ENCODE peak calls at places on chromosomes 7 and 10, in six cellular contexts. One of them, this sample, is unnamed.

GRCh38 chr7:132485600-132486594 is 90.4 kb downstream of the PLXNA4 start:
- DNase-seq in H1: no peak
- DNase-seq in suprapubic skin: no peak
- DNase-seq in GM12891: no peak
- DNase-seq in ovary: no peak
- DNase-seq in transverse colon: no peak
- DNase-seq in this sample: no peak

GRCh38 chr7:93044147-93044810 is 73.5 kb downstream of the SAMD9 start:
- DNase-seq in H1: peak
- DNase-seq in suprapubic skin: no peak
- DNase-seq in GM12891: no peak
- DNase-seq in ovary: no peak
- DNase-seq in transverse colon: no peak
- DNase-seq in this sample: no peak

GRCh38 chr7:17009007-17009719 is 127.4 kb upstream of the AGR3 start:
- DNase-seq in H1: no peak
- DNase-seq in suprapubic skin: no peak
- DNase-seq in GM12891: no peak
- DNase-seq in ovary: no peak
- DNase-seq in transverse colon: no peak
- DNase-seq in this sample: peak

GRCh38 chr7:133394369-133394768 is 141.5 kb downstream of the EXOC4 start:
- DNase-seq in H1: no peak
- DNase-seq in suprapubic skin: no peak
- DNase-seq in GM12891: no peak
- DNase-seq in ovary: no peak
- DNase-seq in transverse colon: no peak
- DNase-seq in this sample: no peak

GRCh38 chr10:44864042-44864436 is 47.1 kb upstream of the TMEM72 start:
- DNase-seq in H1: peak
- DNase-seq in suprapubic skin: no peak
- DNase-seq in GM12891: no peak
- DNase-seq in ovary: peak
- DNase-seq in transverse colon: peak
- DNase-seq in this sample: no peak

GRCh38 chr7:93920496-93921189 is 892 bp upstream of the GNG11 start:
- DNase-seq in H1: no peak
- DNase-seq in suprapubic skin: no peak
- DNase-seq in GM12891: no peak
- DNase-seq in ovary: no peak
- DNase-seq in transverse colon: no peak
- DNase-seq in this sample: no peak

GRCh38 chr7:7681191-7681935 is 37.0 kb downstream of the RPA3 start:
- DNase-seq in H1: no peak
- DNase-seq in suprapubic skin: no peak
- DNase-seq in GM12891: no peak
- DNase-seq in ovary: no peak
- DNase-seq in transverse colon: peak
- DNase-seq in this sample: peak

GRCh38 chr7:142878315-142878714 is 7.2 kb downstream of the TRPV6 start:
- DNase-seq in H1: no peak
- DNase-seq in suprapubic skin: no peak
- DNase-seq in GM12891: no peak
- DNase-seq in ovary: no peak
- DNase-seq in transverse colon: no peak
- DNase-seq in this sample: no peak

DNA sequence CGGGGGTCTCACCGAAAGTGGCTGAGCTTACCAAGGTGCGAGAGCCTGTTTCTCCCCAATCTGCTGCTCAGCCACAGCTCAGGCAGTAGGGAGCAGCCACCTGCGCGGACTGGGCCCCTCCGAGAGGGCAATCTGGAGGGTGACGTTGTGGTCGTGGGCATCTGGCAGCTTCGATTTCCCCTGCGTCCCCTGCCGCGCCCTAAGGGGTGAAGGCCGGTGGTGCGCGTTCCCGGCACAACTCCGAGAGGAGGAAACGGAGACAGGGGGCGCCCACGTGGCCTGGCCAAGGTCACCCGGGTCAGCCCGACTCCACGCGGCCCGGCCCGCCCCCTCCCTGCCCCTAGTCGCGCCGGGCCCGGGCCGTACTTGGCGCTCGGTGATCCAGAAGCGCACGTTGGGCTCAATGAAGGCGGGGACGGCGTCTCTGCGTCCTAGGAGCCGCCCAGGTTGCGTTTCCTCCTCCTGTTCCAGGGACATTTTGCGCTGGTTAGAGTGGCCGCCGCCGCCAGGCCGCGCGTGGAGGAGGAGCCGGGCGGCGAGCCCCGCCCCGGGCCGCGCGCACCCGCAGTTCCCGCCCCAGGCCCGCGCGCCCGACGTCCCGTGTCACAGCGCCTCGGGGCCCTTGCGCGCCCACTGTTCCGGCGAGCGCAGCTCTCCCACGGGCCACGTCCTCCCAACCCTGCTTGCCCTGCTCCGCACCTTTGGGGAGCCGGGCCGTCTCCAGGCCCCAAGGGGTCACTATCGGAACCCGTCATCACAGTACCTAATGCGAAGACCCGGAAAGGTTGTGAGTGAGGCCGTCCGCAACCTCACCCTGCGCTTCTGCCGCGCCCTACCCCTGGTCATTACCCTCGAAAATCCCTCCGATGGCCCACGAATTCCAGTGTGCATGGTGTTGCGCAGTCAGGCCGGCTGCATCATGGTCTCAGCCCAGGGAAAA is at the start of gene SFXN4:
- DNase-seq in H1: peak
- DNase-seq in suprapubic skin: peak
- DNase-seq in GM12891: peak
- DNase-seq in ovary: peak
- DNase-seq in transverse colon: peak
- DNase-seq in this sample: peak
- TF ChIP-seq POLR2A in H1: no peak
- TF ChIP-seq POLR2A in suprapubic skin: no peak
- TF ChIP-seq POLR2A in GM12891: peak
- TF ChIP-seq POLR2A in ovary: peak
- TF ChIP-seq POLR2A in transverse colon: peak
- TF ChIP-seq POLR2A in this sample: peak

GRCh38 chr7:130939285-130940095 is 205.5 kb upstream of the KLF14 start:
- DNase-seq in H1: no peak
- DNase-seq in suprapubic skin: no peak
- DNase-seq in GM12891: no peak
- DNase-seq in ovary: no peak
- DNase-seq in transverse colon: no peak
- DNase-seq in this sample: no peak
- TF ChIP-seq POLR2A in H1: no peak
- TF ChIP-seq POLR2A in suprapubic skin: no peak
- TF ChIP-seq POLR2A in GM12891: no peak
- TF ChIP-seq POLR2A in ovary: no peak
- TF ChIP-seq POLR2A in transverse colon: no peak
- TF ChIP-seq POLR2A in this sample: no peak

GRCh38 chr7:50791363-50791762 is 8.7 kb upstream of the GRB10 start:
- DNase-seq in H1: no peak
- DNase-seq in suprapubic skin: no peak
- DNase-seq in GM12891: no peak
- DNase-seq in ovary: no peak
- DNase-seq in transverse colon: no peak
- DNase-seq in this sample: peak
- TF ChIP-seq POLR2A in H1: no peak
- TF ChIP-seq POLR2A in suprapubic skin: no peak
- TF ChIP-seq POLR2A in GM12891: no peak
- TF ChIP-seq POLR2A in ovary: no peak
- TF ChIP-seq POLR2A in transverse colon: no peak
- TF ChIP-seq POLR2A in this sample: no peak

GRCh38 chr10:103192451-103193106 is 493 bp downstream of the NT5C2 start:
- DNase-seq in H1: peak
- DNase-seq in suprapubic skin: peak
- DNase-seq in GM12891: peak
- DNase-seq in ovary: peak
- DNase-seq in transverse colon: peak
- DNase-seq in this sample: peak
- TF ChIP-seq POLR2A in H1: no peak
- TF ChIP-seq POLR2A in suprapubic skin: no peak
- TF ChIP-seq POLR2A in GM12891: no peak
- TF ChIP-seq POLR2A in ovary: no peak
- TF ChIP-seq POLR2A in transverse colon: peak
- TF ChIP-seq POLR2A in this sample: peak

GRCh38 chr10:119079572-119080520 is 771 bp downstream of the EIF3A start:
- DNase-seq in H1: peak
- DNase-seq in suprapubic skin: peak
- DNase-seq in GM12891: peak
- DNase-seq in ovary: peak
- DNase-seq in transverse colon: peak
- DNase-seq in this sample: peak
- TF ChIP-seq POLR2A in H1: no peak
- TF ChIP-seq POLR2A in suprapubic skin: peak
- TF ChIP-seq POLR2A in GM12891: no peak
- TF ChIP-seq POLR2A in ovary: no peak
- TF ChIP-seq POLR2A in transverse colon: no peak
- TF ChIP-seq POLR2A in this sample: no peak

GRCh38 chr7:153404781-153405279 is 645.3 kb downstream of the ACTR3B start:
- DNase-seq in H1: no peak
- DNase-seq in suprapubic skin: no peak
- DNase-seq in GM12891: no peak
- DNase-seq in ovary: no peak
- DNase-seq in transverse colon: no peak
- DNase-seq in this sample: no peak
- TF ChIP-seq POLR2A in H1: no peak
- TF ChIP-seq POLR2A in suprapubic skin: no peak
- TF ChIP-seq POLR2A in GM12891: no peak
- TF ChIP-seq POLR2A in ovary: no peak
- TF ChIP-seq POLR2A in transverse colon: no peak
- TF ChIP-seq POLR2A in this sample: no peak

DNA sequence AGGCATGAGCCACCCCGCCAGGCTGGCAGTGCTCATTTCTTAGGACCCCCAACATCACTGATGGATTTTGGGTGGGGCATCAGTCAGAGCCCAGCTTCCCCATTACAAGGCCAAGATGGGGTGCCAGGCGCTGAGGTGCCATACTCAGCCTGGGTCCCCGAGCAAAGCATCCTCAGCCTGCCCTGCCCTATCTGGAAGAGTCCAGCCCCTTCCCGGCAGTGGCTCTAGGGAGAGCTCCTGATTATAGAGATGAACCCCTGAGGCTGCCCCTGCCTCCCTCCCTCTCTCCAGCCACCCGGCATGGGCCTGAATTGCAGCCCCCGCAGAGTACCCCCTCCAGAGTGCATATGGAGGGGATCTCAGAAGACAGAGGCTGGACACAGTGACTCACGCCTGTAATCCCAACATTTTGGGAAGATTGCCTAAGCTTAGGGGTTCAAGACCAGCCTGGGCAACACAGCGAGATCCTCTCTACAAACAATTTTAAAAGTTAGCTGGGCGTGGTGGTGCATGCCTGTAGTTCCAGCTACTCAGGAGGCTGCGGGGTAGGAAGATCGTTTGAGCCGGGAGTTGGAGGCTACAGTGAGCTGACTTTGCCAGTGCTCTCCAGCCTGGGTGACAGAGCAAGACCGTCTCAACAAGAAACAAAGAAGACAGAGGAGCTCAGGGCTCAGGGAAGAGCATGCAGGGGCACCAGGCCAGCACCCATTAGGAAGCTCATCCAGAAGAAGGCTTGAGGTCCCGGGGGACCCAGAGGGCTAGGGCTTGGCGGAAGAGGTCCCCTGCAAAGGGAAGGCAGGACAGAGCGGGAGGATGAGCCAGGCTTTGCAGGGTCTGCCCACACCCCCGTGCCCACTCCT is 13.3 kb downstream of the LAT2 start:
- DNase-seq in H1: no peak
- DNase-seq in suprapubic skin: no peak
- DNase-seq in GM12891: no peak
- DNase-seq in ovary: no peak
- DNase-seq in transverse colon: no peak
- DNase-seq in this sample: no peak
- TF ChIP-seq POLR2A in H1: no peak
- TF ChIP-seq POLR2A in suprapubic skin: no peak
- TF ChIP-seq POLR2A in GM12891: no peak
- TF ChIP-seq POLR2A in ovary: no peak
- TF ChIP-seq POLR2A in transverse colon: no peak
- TF ChIP-seq POLR2A in this sample: no peak

This sample was measured in erythroblast.